ENCODE peak calls at places on chromosomes 3 and 15, in five cellular contexts. One of them, this sample, is unnamed.

GRCh38 chr15:94844533-94845390 is 613.4 kb downstream of the MCTP2 start:
- DNase-seq in astrocyte of the spinal cord: peak
- DNase-seq in substantia nigra: peak
- DNase-seq in SW480: peak
- DNase-seq in GM04503: no peak
- DNase-seq in this sample: no peak

GRCh38 chr3:96813134-96813819 is 1.1 kb upstream of the EPHA6 start:
- DNase-seq in GM04503: peak
- DNase-seq in astrocyte of the spinal cord: peak
- DNase-seq in substantia nigra: peak
- DNase-seq in SW480: no peak
- DNase-seq in this sample: peak

GRCh38 chr15:48427960-48428547 is 96.8 kb downstream of the DUT start:
- DNase-seq in GM04503: peak
- DNase-seq in astrocyte of the spinal cord: peak
- DNase-seq in SW480: no peak
- DNase-seq in substantia nigra: no peak
- DNase-seq in this sample: no peak

GRCh38 chr3:47868306-47868705 is 65.4 kb downstream of the DHX30 start:
- DNase-seq in GM04503: no peak
- DNase-seq in astrocyte of the spinal cord: no peak
- DNase-seq in SW480: no peak
- DNase-seq in substantia nigra: no peak
- DNase-seq in this sample: no peak

GRCh38 chr3:175940881-175941280 is 1081.7 kb downstream of the NAALADL2 start:
- DNase-seq in substantia nigra: no peak
- DNase-seq in SW480: no peak
- DNase-seq in astrocyte of the spinal cord: no peak
- DNase-seq in GM04503: no peak
- DNase-seq in this sample: no peak

GRCh38 chr15:71757741-71758530 is 52.4 kb upstream of the NR2E3 start:
- DNase-seq in GM04503: no peak
- DNase-seq in SW480: no peak
- DNase-seq in astrocyte of the spinal cord: no peak
- DNase-seq in substantia nigra: no peak
- DNase-seq in this sample: no peak

GRCh38 chr15:72389231-72389630 is 8.9 kb upstream of the TMEM202 start:
- DNase-seq in astrocyte of the spinal cord: no peak
- DNase-seq in GM04503: no peak
- DNase-seq in SW480: no peak
- DNase-seq in substantia nigra: no peak
- DNase-seq in this sample: no peak

GRCh38 chr3:126022741-126023359 is 53.9 kb downstream of the ROPN1B start:
- DNase-seq in astrocyte of the spinal cord: no peak
- DNase-seq in GM04503: no peak
- DNase-seq in SW480: no peak
- DNase-seq in substantia nigra: no peak
- DNase-seq in this sample: no peak

GRCh38 chr3:128226794-128227399 is 73.6 kb downstream of the EEFSEC start:
- DNase-seq in SW480: peak
- DNase-seq in GM04503: no peak
- DNase-seq in substantia nigra: peak
- DNase-seq in astrocyte of the spinal cord: peak
- DNase-seq in this sample: peak

GRCh38 chr3:181330257-181330656 is 340.7 kb upstream of the DNAJC19 start:
- DNase-seq in substantia nigra: no peak
- DNase-seq in GM04503: no peak
- DNase-seq in astrocyte of the spinal cord: no peak
- DNase-seq in SW480: no peak
- DNase-seq in this sample: no peak

GRCh38 chr3:158683216-158683975 is 10.9 kb upstream of the LXN start:
- DNase-seq in substantia nigra: no peak
- DNase-seq in SW480: no peak
- DNase-seq in astrocyte of the spinal cord: peak
- DNase-seq in GM04503: peak
- DNase-seq in this sample: no peak

GRCh38 chr3:78670087-78670486 is 1097.7 kb downstream of the ROBO1 start:
- DNase-seq in substantia nigra: no peak
- DNase-seq in SW480: no peak
- DNase-seq in GM04503: no peak
- DNase-seq in astrocyte of the spinal cord: no peak
- DNase-seq in this sample: no peak

GRCh38 chr15:63539517-63539916 is 35.1 kb downstream of the USP3 start:
- DNase-seq in GM04503: no peak
- DNase-seq in astrocyte of the spinal cord: no peak
- DNase-seq in SW480: no peak
- DNase-seq in substantia nigra: peak
- DNase-seq in this sample: no peak

GRCh38 chr3:87436781-87437543 is 160.6 kb upstream of the POU1F1 start:
- DNase-seq in GM04503: peak
- DNase-seq in SW480: no peak
- DNase-seq in astrocyte of the spinal cord: peak
- DNase-seq in substantia nigra: no peak
- DNase-seq in this sample: no peak